ENCODE peak calls at places on chromosomes 13 and 19, in nine cellular contexts. One of them, this sample, is unnamed.
A peak's percentile ranks its signal among the peaks of the same experiment; 100 is the strongest.

GRCh38 chr13:45231722-45232121 is 30.9 kb upstream of the KCTD4 start:
- DNase-seq in adrenal gland: no peak
- DNase-seq in foreskin fibroblast: no peak
- DNase-seq in HEK293T: no peak
- DNase-seq in activated T-cell treated with anti-CD3 and anti-CD28 coated beads, Interleukin-2, amount 50 U/mL, for 72 hours: no peak
- DNase-seq in KBM-7: no peak
- DNase-seq in naive thymus-derived CD8-positive, alpha-beta T cell: no peak
- DNase-seq in anterior cingulate cortex: no peak
- DNase-seq in A549: no peak
- DNase-seq in this sample: no peak

GRCh38 chr13:38519229-38519910 is 167.5 kb upstream of the FREM2 start:
- DNase-seq in A549: no peak
- DNase-seq in activated T-cell treated with anti-CD3 and anti-CD28 coated beads, Interleukin-2, amount 50 U/mL, for 72 hours: no peak
- DNase-seq in HEK293T: no peak
- DNase-seq in KBM-7: no peak
- DNase-seq in anterior cingulate cortex: no peak
- DNase-seq in foreskin fibroblast: no peak
- DNase-seq in naive thymus-derived CD8-positive, alpha-beta T cell: no peak
- DNase-seq in adrenal gland: no peak
- DNase-seq in this sample: no peak

GRCh38 chr19:46967578-46968018 is 52.0 kb upstream of the NPAS1 start:
- DNase-seq in naive thymus-derived CD8-positive, alpha-beta T cell: no peak
- DNase-seq in anterior cingulate cortex: no peak
- DNase-seq in activated T-cell treated with anti-CD3 and anti-CD28 coated beads, Interleukin-2, amount 50 U/mL, for 72 hours: peak; percentile 45
- DNase-seq in foreskin fibroblast: no peak
- DNase-seq in KBM-7: peak; percentile 78
- DNase-seq in HEK293T: no peak
- DNase-seq in adrenal gland: peak; percentile 51
- DNase-seq in A549: no peak
- DNase-seq in this sample: peak; percentile 68

GRCh38 chr13:33937373-33938087 is 119.6 kb downstream of the RFC3 start:
- DNase-seq in naive thymus-derived CD8-positive, alpha-beta T cell: no peak
- DNase-seq in A549: no peak
- DNase-seq in anterior cingulate cortex: no peak
- DNase-seq in foreskin fibroblast: no peak
- DNase-seq in adrenal gland: no peak
- DNase-seq in KBM-7: no peak
- DNase-seq in HEK293T: no peak
- DNase-seq in activated T-cell treated with anti-CD3 and anti-CD28 coated beads, Interleukin-2, amount 50 U/mL, for 72 hours: no peak
- DNase-seq in this sample: no peak

GRCh38 chr13:20843177-20843576 is 59.4 kb downstream of the XPO4 start:
- DNase-seq in KBM-7: no peak
- DNase-seq in activated T-cell treated with anti-CD3 and anti-CD28 coated beads, Interleukin-2, amount 50 U/mL, for 72 hours: no peak
- DNase-seq in foreskin fibroblast: no peak
- DNase-seq in HEK293T: no peak
- DNase-seq in adrenal gland: no peak
- DNase-seq in naive thymus-derived CD8-positive, alpha-beta T cell: no peak
- DNase-seq in A549: no peak
- DNase-seq in anterior cingulate cortex: no peak
- DNase-seq in this sample: no peak

GRCh38 chr19:47239610-47240296 is 8.8 kb upstream of the BBC3 start:
- DNase-seq in naive thymus-derived CD8-positive, alpha-beta T cell: peak; percentile 63
- DNase-seq in anterior cingulate cortex: peak; percentile 91
- DNase-seq in adrenal gland: peak; percentile 76
- DNase-seq in activated T-cell treated with anti-CD3 and anti-CD28 coated beads, Interleukin-2, amount 50 U/mL, for 72 hours: peak; percentile 66
- DNase-seq in KBM-7: no peak
- DNase-seq in A549: no peak
- DNase-seq in HEK293T: no peak
- DNase-seq in foreskin fibroblast: no peak
- DNase-seq in this sample: no peak

GRCh38 chr19:46478356-46478986 is 7.1 kb upstream of the PNMA8A start:
- DNase-seq in adrenal gland: no peak
- DNase-seq in KBM-7: peak; percentile 59
- DNase-seq in anterior cingulate cortex: peak; percentile 69
- DNase-seq in A549: peak; percentile 61
- DNase-seq in foreskin fibroblast: no peak
- DNase-seq in HEK293T: no peak
- DNase-seq in naive thymus-derived CD8-positive, alpha-beta T cell: no peak
- DNase-seq in activated T-cell treated with anti-CD3 and anti-CD28 coated beads, Interleukin-2, amount 50 U/mL, for 72 hours: no peak
- DNase-seq in this sample: no peak

GRCh38 chr19:7456964-7457541 is 31.8 kb downstream of the PEX11G start:
- DNase-seq in anterior cingulate cortex: no peak
- DNase-seq in KBM-7: no peak
- DNase-seq in A549: no peak
- DNase-seq in naive thymus-derived CD8-positive, alpha-beta T cell: no peak
- DNase-seq in activated T-cell treated with anti-CD3 and anti-CD28 coated beads, Interleukin-2, amount 50 U/mL, for 72 hours: no peak
- DNase-seq in adrenal gland: no peak
- DNase-seq in HEK293T: no peak
- DNase-seq in foreskin fibroblast: no peak
- DNase-seq in this sample: no peak

GRCh38 chr19:50202399-50202798 is 1.0 kb upstream of the MYH14 start:
- DNase-seq in naive thymus-derived CD8-positive, alpha-beta T cell: no peak
- DNase-seq in foreskin fibroblast: no peak
- DNase-seq in A549: no peak
- DNase-seq in adrenal gland: no peak
- DNase-seq in KBM-7: no peak
- DNase-seq in activated T-cell treated with anti-CD3 and anti-CD28 coated beads, Interleukin-2, amount 50 U/mL, for 72 hours: no peak
- DNase-seq in HEK293T: no peak
- DNase-seq in anterior cingulate cortex: no peak
- DNase-seq in this sample: no peak

GRCh38 chr19:34994643-34995471 is 5.3 kb upstream of the GRAMD1A start:
- DNase-seq in anterior cingulate cortex: no peak
- DNase-seq in naive thymus-derived CD8-positive, alpha-beta T cell: no peak
- DNase-seq in KBM-7: no peak
- DNase-seq in HEK293T: no peak
- DNase-seq in activated T-cell treated with anti-CD3 and anti-CD28 coated beads, Interleukin-2, amount 50 U/mL, for 72 hours: no peak
- DNase-seq in A549: peak; percentile 94
- DNase-seq in foreskin fibroblast: no peak
- DNase-seq in adrenal gland: no peak
- DNase-seq in this sample: peak; percentile 86

GRCh38 chr13:31160857-31161582 is 684 bp downstream of the HSPH1 start:
- DNase-seq in activated T-cell treated with anti-CD3 and anti-CD28 coated beads, Interleukin-2, amount 50 U/mL, for 72 hours: peak; percentile 74
- DNase-seq in HEK293T: peak; percentile 31
- DNase-seq in anterior cingulate cortex: peak; percentile 62
- DNase-seq in naive thymus-derived CD8-positive, alpha-beta T cell: peak; percentile 42
- DNase-seq in adrenal gland: peak; percentile 77
- DNase-seq in A549: peak; percentile 20
- DNase-seq in foreskin fibroblast: peak; percentile 64
- DNase-seq in KBM-7: peak; percentile 81
- DNase-seq in this sample: peak; percentile 82

GRCh38 chr19:13208131-13208963 is 58.1 kb downstream of the IER2 start:
- DNase-seq in HEK293T: no peak
- DNase-seq in foreskin fibroblast: peak; percentile 75
- DNase-seq in naive thymus-derived CD8-positive, alpha-beta T cell: peak; percentile 44
- DNase-seq in adrenal gland: peak; percentile 53
- DNase-seq in activated T-cell treated with anti-CD3 and anti-CD28 coated beads, Interleukin-2, amount 50 U/mL, for 72 hours: peak; percentile 55
- DNase-seq in KBM-7: peak; percentile 86
- DNase-seq in A549: no peak
- DNase-seq in anterior cingulate cortex: no peak
- DNase-seq in this sample: peak; percentile 57

GRCh38 chr13:91406619-91407018 is 8.2 kb downstream of the GPC5 start:
- DNase-seq in KBM-7: peak; percentile 68
- DNase-seq in adrenal gland: no peak
- DNase-seq in HEK293T: peak; percentile 73
- DNase-seq in naive thymus-derived CD8-positive, alpha-beta T cell: no peak
- DNase-seq in activated T-cell treated with anti-CD3 and anti-CD28 coated beads, Interleukin-2, amount 50 U/mL, for 72 hours: peak; percentile 39
- DNase-seq in A549: peak; percentile 23
- DNase-seq in anterior cingulate cortex: no peak
- DNase-seq in foreskin fibroblast: no peak
- DNase-seq in this sample: no peak

GRCh38 chr19:15584541-15585115 is 30.4 kb upstream of the CYP4F8 start:
- DNase-seq in A549: peak; percentile 69
- DNase-seq in foreskin fibroblast: peak; percentile 23
- DNase-seq in naive thymus-derived CD8-positive, alpha-beta T cell: peak; percentile 86
- DNase-seq in KBM-7: peak; percentile 88
- DNase-seq in anterior cingulate cortex: peak; percentile 19
- DNase-seq in adrenal gland: peak; percentile 75
- DNase-seq in activated T-cell treated with anti-CD3 and anti-CD28 coated beads, Interleukin-2, amount 50 U/mL, for 72 hours: peak; percentile 83
- DNase-seq in HEK293T: peak; percentile 89
- DNase-seq in this sample: peak; percentile 85

This sample was measured in colonic mucosa.